ENCODE peak calls at places on chromosomes 5 and 9, in nine cellular contexts. G is uterus, Y is mammary epithelial cell, P is HCT116, F is foreskin fibroblast, V is psoas muscle, O is neural progenitor cell, W is fibroblast of the aortic adventitia, A is astrocyte of the spinal cord. M is an unnamed sample.

GRCh38 chr5:166948679-166949078 is 1342.8 kb upstream of the WWC1 start:
- DNase-seq in G (no peak), Y (no peak), P (no peak), F (no peak), V (no peak), O (no peak), W (no peak), A (no peak), M (no peak)

GRCh38 chr5:17785774-17786173 is 151.5 kb downstream of the TAF11L14 start:
- DNase-seq in G (no peak), Y (no peak), P (no peak), F (no peak), V (no peak), O (peak; percentile 47), W (no peak), A (no peak), M (no peak)

GRCh38 chr5:59810041-59810440 is 83.5 kb downstream of the PDE4D start:
- DNase-seq in G (peak; percentile 68), Y (peak; percentile 40), P (peak; percentile 56), F (peak; percentile 92), V (peak; percentile 81), O (peak; percentile 72), W (peak; percentile 82), A (peak; percentile 74), M (peak; percentile 85)

GRCh38 chr9:69122391-69123141 is 51.5 kb upstream of the TJP2 start:
- DNase-seq in G (no peak), Y (peak; percentile 44), P (peak; percentile 80), F (peak; percentile 78), V (no peak), O (peak; percentile 53), W (peak; percentile 96), A (peak; percentile 84), M (peak; percentile 88)

GRCh38 chr9:36208521-36209253 is 18.0 kb downstream of the CLTA start:
- DNase-seq in G (no peak), Y (no peak), P (no peak), F (peak; percentile 24), V (no peak), O (no peak), W (peak; percentile 57), A (no peak), M (no peak)

GRCh38 chr5:10481241-10481932 is 39.7 kb downstream of the ROPN1L start:
- DNase-seq in G (no peak), Y (no peak), P (no peak), F (no peak), V (no peak), O (peak; percentile 32), W (no peak), A (no peak), M (no peak)

GRCh38 chr9:71487046-71487445 is 281.3 kb downstream of the CEMIP2 start:
- DNase-seq in G (no peak), Y (no peak), P (no peak), F (peak; percentile 61), V (no peak), O (peak; percentile 8), W (no peak), A (no peak), M (no peak)

GRCh38 chr9:99430301-99430700 is 208.2 kb downstream of the SEC61B start:
- DNase-seq in G (no peak), Y (peak; percentile 38), P (no peak), F (peak; percentile 67), V (no peak), O (no peak), W (peak; percentile 26), A (peak; percentile 66), M (peak; percentile 35)

DNA sequence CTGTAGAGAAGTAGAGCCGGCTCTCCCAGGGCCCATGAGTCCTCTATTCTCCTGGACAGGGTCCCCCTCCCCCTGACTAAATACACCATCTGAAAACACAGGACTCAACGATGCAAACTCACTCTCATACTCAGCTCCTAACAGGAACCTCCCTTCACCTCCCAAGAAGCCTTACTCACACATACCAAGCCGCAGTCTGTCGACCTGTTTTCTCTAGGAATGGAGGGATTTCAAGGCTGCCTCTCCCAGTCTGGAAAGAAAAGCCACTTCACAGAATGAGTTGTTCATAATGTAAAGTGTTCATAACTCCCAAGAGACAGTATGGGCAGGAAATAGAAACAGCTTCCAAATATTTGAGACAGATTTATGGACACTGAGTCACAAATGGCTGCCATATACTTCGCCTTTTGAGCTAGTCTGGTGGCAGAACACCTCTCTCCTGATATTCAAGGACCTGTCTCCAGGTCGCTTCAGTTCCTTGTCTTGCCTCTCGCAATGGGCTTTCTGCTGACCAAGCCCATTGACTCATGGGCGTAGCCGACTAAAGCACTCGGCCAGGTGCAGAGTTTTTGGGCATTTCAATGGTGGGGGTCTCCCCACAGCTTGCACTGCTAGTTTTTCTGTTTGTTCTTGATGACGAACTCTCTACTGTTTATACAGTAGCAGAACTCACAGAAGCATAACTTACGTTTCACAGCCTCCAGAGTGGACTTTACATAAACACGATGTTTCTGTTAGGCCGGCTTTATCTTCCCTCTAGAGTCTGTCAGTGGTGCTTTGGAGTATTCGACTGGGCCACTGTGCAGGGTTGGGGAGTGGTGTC is 25.0 kb upstream of the IL17B start:
- DNase-seq in G (peak; percentile 44), Y (no peak), P (no peak), F (peak; percentile 81), V (no peak), O (no peak), W (peak; percentile 92), A (peak; percentile 90), M (no peak)
- H3K4me3 ChIP-seq in G (no peak overlapping the region), Y (no peak overlapping the region), P (no peak overlapping the region), F (no peak overlapping the region), V (no peak overlapping the region), O (no peak overlapping the region), W (no peak overlapping the region), A (no peak overlapping the region), M (no peak overlapping the region)

GRCh38 chr5:174698156-174698555 is 26.2 kb upstream of the MSX2 start:
- DNase-seq in G (no peak), Y (no peak), P (no peak), F (no peak), V (no peak), O (peak; percentile 56), W (no peak), A (no peak), M (no peak)
- TF ChIP-seq CTCF in G (no peak), Y (no peak), P (no peak), F (no peak), V (no peak), O (peak; percentile 42), W (no peak), A (no peak), M (no peak)

GRCh38 chr9:94140791-94141790 is 56.8 kb downstream of the PTPDC1 start:
- DNase-seq in G (no peak), Y (no peak), P (no peak), F (peak; percentile 49), V (peak; percentile 56), O (no peak), W (peak; percentile 36), A (peak; percentile 34), M (peak; percentile 74)

GRCh38 chr9:94142353-94142752 is 58.1 kb downstream of the PTPDC1 start:
- DNase-seq in G (no peak), Y (no peak), P (no peak), F (no peak), V (no peak), O (no peak), W (no peak), A (no peak), M (no peak)

GRCh38 chr9:94144394-94144793 is 60.1 kb downstream of the PTPDC1 start:
- DNase-seq in G (no peak), Y (no peak), P (no peak), F (no peak), V (no peak), O (no peak), W (peak; percentile 93), A (peak; percentile 53), M (peak; percentile 84)

GRCh38 chr9:94139672-94140417 is 55.6 kb downstream of the PTPDC1 start:
- DNase-seq in G (peak; percentile 98), Y (peak; percentile 84), P (peak; percentile 72), F (peak; percentile 98), V (peak; percentile 93), O (no peak), W (peak; percentile 98), A (peak; percentile 99), M (peak; percentile 98)

DNA sequence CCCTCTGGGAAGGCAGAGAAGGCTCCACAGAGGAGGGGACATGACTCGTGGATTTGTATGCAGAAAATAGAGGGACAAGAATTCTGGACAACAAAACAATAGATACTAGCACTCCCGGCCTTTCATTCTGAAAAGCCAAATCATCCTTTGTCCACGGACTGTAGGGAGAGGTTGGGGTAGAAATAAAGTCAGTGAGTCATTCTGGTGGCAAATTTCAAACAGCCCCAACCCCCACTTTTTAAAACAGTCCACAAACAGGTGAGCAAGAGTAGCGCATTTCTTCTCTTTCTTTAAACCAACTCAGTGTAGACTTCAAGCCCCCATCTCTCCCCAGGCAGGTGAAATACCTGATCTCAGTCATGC is 56.1 kb downstream of the PTPDC1 start:
- DNase-seq in G (no peak), Y (peak; percentile 27), P (no peak), F (no peak), V (no peak), O (no peak), W (no peak), A (no peak), M (no peak)
- H3K4me3 ChIP-seq in G (no peak overlapping the region), Y (no peak overlapping the region), P (no peak overlapping the region), F (no peak overlapping the region), V (peak overlapping the region; percentile 32), O (no peak overlapping the region), W (peak overlapping the region; percentile 20), A (no peak overlapping the region), M (peak overlapping the region; percentile 25)

GRCh38 chr9:137191245-137191644 is 2.8 kb downstream of the SSNA1 start:
- DNase-seq in G (no peak), Y (no peak), P (no peak), F (no peak), V (no peak), O (no peak), W (no peak), A (no peak), M (no peak)

GRCh38 chr9:137188490-137189296 is at the start of the genes ANAPC2 and SSNA1:
- DNase-seq in G (peak; percentile 88), Y (peak; percentile 91), P (peak; percentile 89), F (peak; percentile 98), V (peak; percentile 97), O (peak; percentile 98), W (peak; percentile 93), A (peak; percentile 94), M (peak; percentile 96)

GRCh38 chr9:137191691-137192447 is 3.4 kb downstream of the SSNA1 start:
- DNase-seq in G (no peak), Y (no peak), P (no peak), F (no peak), V (no peak), O (no peak), W (no peak), A (no peak), M (no peak)

GRCh38 chr9:137189297-137190295 is 1.1 kb downstream of the SSNA1 start:
- DNase-seq in G (no peak), Y (no peak), P (no peak), F (no peak), V (no peak), O (no peak), W (no peak), A (no peak), M (no peak)

DNA sequence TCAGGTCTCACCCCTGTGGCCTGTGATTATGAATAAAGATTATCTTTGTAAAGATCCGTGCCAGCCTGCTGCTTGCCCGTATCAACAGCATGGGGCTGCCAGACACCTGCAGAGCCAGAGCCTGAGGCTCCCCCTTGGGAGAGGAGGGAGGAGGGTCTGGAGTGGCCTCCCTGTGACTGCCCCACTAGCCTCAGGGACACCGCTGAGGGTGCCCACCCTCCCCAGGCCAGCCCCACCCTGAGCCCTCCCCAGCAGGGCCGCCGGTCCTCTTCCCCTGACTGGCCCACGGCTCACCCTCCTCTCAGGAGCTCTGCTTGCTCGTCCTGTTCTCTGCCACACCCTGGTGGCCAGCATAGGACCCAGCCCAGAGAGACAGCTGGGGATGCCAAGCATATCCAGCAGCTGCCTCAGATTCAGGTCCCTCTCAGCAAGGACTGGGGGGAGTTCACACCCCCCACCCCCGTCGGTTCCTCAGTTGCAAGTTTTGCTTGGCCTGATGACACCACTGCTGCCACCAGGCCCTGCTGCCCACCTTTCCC is 1.9 kb downstream of the SSNA1 start:
- DNase-seq in G (no peak), Y (no peak), P (no peak), F (peak; percentile 23), V (no peak), O (no peak), W (no peak), A (no peak), M (no peak)
- TF ChIP-seq CTCF in G (no peak), Y (no peak), P (peak; percentile 40), F (peak; percentile 7), V (no peak), O (no peak), W (no peak), A (no peak), M (no peak)